ENCODE peak calls at places on chromosomes 1 and 21, in four cellular contexts. One of them, this sample, is unnamed.

GRCh38 chr1:204073837-204074273 is 940 bp downstream of the SOX13 start:
- DNase-seq in H1: no peak
- DNase-seq in GM12878: no peak
- DNase-seq in SK-N-SH: no peak
- DNase-seq in this sample: no peak

GRCh38 chr1:171188388-171189266 is 3.5 kb downstream of the FMO2 start:
- DNase-seq in SK-N-SH: peak
- DNase-seq in GM12878: peak
- DNase-seq in H1: peak
- DNase-seq in this sample: peak

GRCh38 chr1:154808909-154809262 is 61.2 kb downstream of the KCNN3 start:
- DNase-seq in H1: no peak
- DNase-seq in GM12878: no peak
- DNase-seq in SK-N-SH: no peak
- DNase-seq in this sample: no peak

GRCh38 chr21:37508341-37508740 is 141.8 kb downstream of the DYRK1A start:
- DNase-seq in H1: no peak
- DNase-seq in GM12878: no peak
- DNase-seq in SK-N-SH: no peak
- DNase-seq in this sample: no peak

GRCh38 chr1:59564192-59564891 is 250.4 kb upstream of the HOOK1 start:
- DNase-seq in SK-N-SH: no peak
- DNase-seq in H1: no peak
- DNase-seq in GM12878: no peak
- DNase-seq in this sample: no peak

GRCh38 chr1:234735476-234735875 is 125.5 kb upstream of the IRF2BP2 start:
- DNase-seq in GM12878: no peak
- DNase-seq in H1: no peak
- DNase-seq in SK-N-SH: no peak
- DNase-seq in this sample: no peak

GRCh38 chr1:49364676-49365075 is 588.0 kb upstream of the BEND5 start:
- DNase-seq in GM12878: no peak
- DNase-seq in SK-N-SH: no peak
- DNase-seq in H1: no peak
- DNase-seq in this sample: no peak

GRCh38 chr1:95547000-95547399 is 313.0 kb downstream of the RWDD3 start:
- DNase-seq in GM12878: no peak
- DNase-seq in H1: no peak
- DNase-seq in SK-N-SH: no peak
- DNase-seq in this sample: no peak

GRCh38 chr1:180365039-180365438 is 135.0 kb downstream of the LHX4 start:
- DNase-seq in GM12878: no peak
- DNase-seq in H1: no peak
- DNase-seq in SK-N-SH: no peak
- DNase-seq in this sample: no peak

GRCh38 chr1:26582836-26583460 is 53.4 kb downstream of the RPS6KA1 start:
- DNase-seq in H1: no peak
- DNase-seq in GM12878: peak
- DNase-seq in SK-N-SH: no peak
- DNase-seq in this sample: no peak

GRCh38 chr1:71490432-71490831 is 409.6 kb upstream of the ZRANB2 start:
- DNase-seq in SK-N-SH: no peak
- DNase-seq in H1: no peak
- DNase-seq in GM12878: no peak
- DNase-seq in this sample: no peak

GRCh38 chr1:109267743-109268300 is 15.1 kb downstream of the PSRC1 start:
- DNase-seq in SK-N-SH: no peak
- DNase-seq in GM12878: no peak
- DNase-seq in H1: no peak
- DNase-seq in this sample: no peak

GRCh38 chr1:205435904-205436573 is 14.2 kb upstream of the LEMD1 start:
- DNase-seq in SK-N-SH: no peak
- DNase-seq in GM12878: no peak
- DNase-seq in H1: no peak
- DNase-seq in this sample: no peak

GRCh38 chr1:222105393-222105737 is 363.5 kb upstream of the DUSP10 start:
- DNase-seq in GM12878: no peak
- DNase-seq in SK-N-SH: no peak
- DNase-seq in H1: no peak
- DNase-seq in this sample: no peak
- TF ChIP-seq CTCF in GM12878: no peak
- TF ChIP-seq CTCF in SK-N-SH: no peak
- TF ChIP-seq CTCF in H1: no peak
- TF ChIP-seq CTCF in this sample: no peak

GRCh38 chr21:18275740-18276139 is 31.1 kb downstream of the CHODL start:
- DNase-seq in GM12878: no peak
- DNase-seq in H1: no peak
- DNase-seq in SK-N-SH: no peak
- DNase-seq in this sample: no peak
- H3K4me3 ChIP-seq in GM12878: no peak
- H3K4me3 ChIP-seq in H1: no peak
- H3K4me3 ChIP-seq in SK-N-SH: no peak
- H3K4me3 ChIP-seq in this sample: no peak

DNA sequence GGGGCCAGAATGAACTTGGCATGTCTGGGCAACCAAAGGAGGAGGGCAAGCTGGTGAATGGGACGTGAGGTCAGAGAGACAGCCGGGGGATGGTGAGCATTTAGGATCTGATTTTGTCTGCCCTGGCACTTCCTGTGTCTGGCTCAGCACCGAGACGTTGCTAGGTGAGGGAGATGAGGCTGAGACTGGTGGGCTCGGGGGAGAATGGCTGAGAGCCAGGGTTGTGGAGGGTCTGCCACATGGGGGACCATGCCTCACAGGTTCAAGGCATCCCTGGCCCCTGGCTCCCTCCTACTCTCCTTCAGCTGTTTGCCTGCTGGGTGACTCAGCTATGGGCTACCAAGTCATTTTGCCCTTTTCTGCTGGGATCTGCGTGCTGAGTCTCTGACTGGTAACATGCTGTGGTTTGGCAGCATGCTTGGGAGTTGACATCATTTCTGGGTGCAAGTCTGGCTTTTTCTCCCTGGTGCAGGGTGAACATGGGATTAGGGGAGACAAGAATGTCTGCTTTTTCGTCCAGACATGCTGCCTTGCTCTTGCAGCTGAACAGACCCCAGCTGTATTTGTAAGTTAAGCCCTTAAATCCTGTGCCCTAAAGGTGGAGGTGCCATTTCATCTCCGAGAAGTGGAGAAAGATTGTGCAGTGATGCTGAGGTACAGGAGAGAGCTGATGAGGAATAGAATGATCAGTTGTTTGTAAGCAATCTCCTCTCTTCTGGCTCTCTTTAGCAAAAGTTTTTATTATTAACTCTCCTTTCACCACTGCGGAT is 17.6 kb downstream of the GALNT2 start:
- DNase-seq in SK-N-SH: peak
- DNase-seq in GM12878: no peak
- DNase-seq in H1: no peak
- DNase-seq in this sample: no peak
- TF ChIP-seq GABPA in SK-N-SH: no peak
- TF ChIP-seq GABPA in GM12878: no peak
- TF ChIP-seq GABPA in H1: no peak
- TF ChIP-seq GABPA in this sample: no peak

DNA sequence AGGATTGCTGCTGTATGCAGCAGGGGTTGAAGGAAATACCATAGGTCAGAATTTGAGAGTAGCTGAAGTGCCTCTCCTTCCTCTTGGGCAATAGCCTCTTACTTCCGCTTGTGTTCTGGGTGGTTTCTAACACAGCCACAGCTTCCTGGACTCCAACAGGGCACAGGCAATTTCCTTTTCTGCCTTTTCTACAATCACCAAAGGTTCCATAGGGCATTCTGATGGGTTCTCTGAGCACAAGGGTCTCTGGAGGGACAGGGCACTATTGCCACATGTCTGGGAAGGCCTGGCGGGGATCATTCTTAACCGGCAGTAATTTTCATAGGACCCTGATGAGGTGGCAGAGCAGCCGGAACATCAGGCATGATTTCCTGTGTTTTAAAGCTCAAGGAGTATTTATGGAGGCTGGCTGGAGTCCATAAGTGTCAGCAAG is 5.5 kb upstream of the AGTRAP start:
- DNase-seq in GM12878: no peak
- DNase-seq in H1: no peak
- DNase-seq in SK-N-SH: no peak
- DNase-seq in this sample: peak
- TF ChIP-seq CTCF in GM12878: no peak
- TF ChIP-seq CTCF in H1: no peak
- TF ChIP-seq CTCF in SK-N-SH: no peak
- TF ChIP-seq CTCF in this sample: no peak

GRCh38 chr1:164583835-164584539 is 25.0 kb downstream of the PBX1 start:
- DNase-seq in SK-N-SH: no peak
- DNase-seq in H1: no peak
- DNase-seq in GM12878: no peak
- DNase-seq in this sample: no peak
- H3K4me3 ChIP-seq in SK-N-SH: no peak
- H3K4me3 ChIP-seq in H1: no peak
- H3K4me3 ChIP-seq in GM12878: no peak
- H3K4me3 ChIP-seq in this sample: no peak

DNA sequence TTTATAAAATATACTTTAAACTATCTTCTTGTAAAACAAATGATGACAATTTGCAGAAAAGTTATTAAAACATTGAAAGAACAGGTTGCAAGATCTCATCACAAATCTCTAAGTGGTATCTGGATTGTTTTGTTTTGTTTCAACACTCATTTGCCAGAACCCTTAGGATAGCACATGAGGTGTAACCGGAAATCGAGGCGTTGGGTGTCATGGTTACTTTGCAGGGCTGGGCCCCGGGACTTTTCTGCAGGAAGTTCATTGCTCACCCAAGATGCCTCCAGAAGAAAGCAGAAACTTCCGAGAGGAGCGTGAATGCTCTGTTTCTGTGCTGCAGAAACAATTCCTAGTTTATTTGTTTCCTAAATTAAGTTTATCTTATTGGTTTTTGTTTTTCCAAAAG is 2.5 kb downstream of the DISC1 start:
- DNase-seq in H1: no peak
- DNase-seq in GM12878: no peak
- DNase-seq in SK-N-SH: no peak
- DNase-seq in this sample: peak
- TF ChIP-seq GABPA in H1: no peak
- TF ChIP-seq GABPA in GM12878: peak
- TF ChIP-seq GABPA in SK-N-SH: no peak
- TF ChIP-seq GABPA in this sample: peak

GRCh38 chr1:208177656-208178055 is 66.5 kb downstream of the PLXNA2 start:
- DNase-seq in H1: no peak
- DNase-seq in SK-N-SH: no peak
- DNase-seq in GM12878: no peak
- DNase-seq in this sample: no peak

GRCh38 chr1:208179303-208179702 is 64.9 kb downstream of the PLXNA2 start:
- DNase-seq in GM12878: no peak
- DNase-seq in H1: no peak
- DNase-seq in SK-N-SH: peak
- DNase-seq in this sample: no peak

GRCh38 chr1:208176654-208177053 is 67.5 kb downstream of the PLXNA2 start:
- DNase-seq in H1: no peak
- DNase-seq in SK-N-SH: no peak
- DNase-seq in GM12878: no peak
- DNase-seq in this sample: no peak

GRCh38 chr1:208179850-208180416 is 64.3 kb downstream of the PLXNA2 start:
- DNase-seq in GM12878: no peak
- DNase-seq in H1: no peak
- DNase-seq in SK-N-SH: no peak
- DNase-seq in this sample: no peak

GRCh38 chr1:208178091-208178529 is 66.1 kb downstream of the PLXNA2 start:
- DNase-seq in GM12878: no peak
- DNase-seq in SK-N-SH: no peak
- DNase-seq in H1: no peak
- DNase-seq in this sample: no peak
- TF ChIP-seq CTCF in GM12878: no peak
- TF ChIP-seq CTCF in SK-N-SH: no peak
- TF ChIP-seq CTCF in H1: no peak
- TF ChIP-seq CTCF in this sample: no peak

DNA sequence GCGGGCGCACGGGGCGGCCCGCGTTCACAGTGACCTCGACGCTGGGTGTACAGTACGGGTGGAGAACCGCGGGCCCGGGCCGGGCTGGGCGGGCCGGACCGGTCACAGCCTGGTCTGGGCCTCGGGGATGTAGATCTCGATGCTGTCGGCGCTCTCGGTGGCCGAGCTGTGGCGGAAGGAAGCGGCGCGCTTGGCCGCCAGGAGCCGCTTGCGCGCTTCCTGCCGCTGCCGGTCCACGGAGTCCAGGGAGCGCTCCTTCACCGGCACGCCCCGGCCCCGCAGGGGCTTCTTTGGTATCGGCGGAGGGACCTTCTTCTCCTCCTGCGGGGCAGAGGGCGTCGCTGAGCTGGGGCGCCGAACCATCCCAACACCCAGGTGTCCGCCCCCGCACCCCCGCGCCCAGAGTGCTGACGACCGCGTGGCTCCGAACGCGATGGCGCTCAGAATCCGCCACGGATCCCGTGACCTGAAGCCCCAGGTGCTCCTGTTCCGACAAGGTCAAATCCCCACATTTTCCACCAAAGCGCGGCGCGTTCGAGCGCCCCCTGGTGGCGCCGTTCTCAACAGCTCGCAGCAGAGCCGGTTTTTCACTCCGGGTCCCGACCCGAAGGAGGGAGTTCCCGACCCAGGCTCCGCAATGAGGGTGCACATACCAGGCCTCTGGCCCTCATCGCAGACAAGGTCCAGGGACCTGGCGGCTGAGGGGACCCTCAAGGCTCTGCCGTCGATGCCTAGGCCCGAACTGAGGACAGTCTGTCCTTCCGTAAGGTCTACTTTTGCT is 6.6 kb upstream of the SMIM12 start:
- DNase-seq in H1: peak
- DNase-seq in SK-N-SH: peak
- DNase-seq in GM12878: peak
- DNase-seq in this sample: peak
- H3K4me3 ChIP-seq in H1: peak
- H3K4me3 ChIP-seq in SK-N-SH: peak
- H3K4me3 ChIP-seq in GM12878: peak
- H3K4me3 ChIP-seq in this sample: peak

DNA sequence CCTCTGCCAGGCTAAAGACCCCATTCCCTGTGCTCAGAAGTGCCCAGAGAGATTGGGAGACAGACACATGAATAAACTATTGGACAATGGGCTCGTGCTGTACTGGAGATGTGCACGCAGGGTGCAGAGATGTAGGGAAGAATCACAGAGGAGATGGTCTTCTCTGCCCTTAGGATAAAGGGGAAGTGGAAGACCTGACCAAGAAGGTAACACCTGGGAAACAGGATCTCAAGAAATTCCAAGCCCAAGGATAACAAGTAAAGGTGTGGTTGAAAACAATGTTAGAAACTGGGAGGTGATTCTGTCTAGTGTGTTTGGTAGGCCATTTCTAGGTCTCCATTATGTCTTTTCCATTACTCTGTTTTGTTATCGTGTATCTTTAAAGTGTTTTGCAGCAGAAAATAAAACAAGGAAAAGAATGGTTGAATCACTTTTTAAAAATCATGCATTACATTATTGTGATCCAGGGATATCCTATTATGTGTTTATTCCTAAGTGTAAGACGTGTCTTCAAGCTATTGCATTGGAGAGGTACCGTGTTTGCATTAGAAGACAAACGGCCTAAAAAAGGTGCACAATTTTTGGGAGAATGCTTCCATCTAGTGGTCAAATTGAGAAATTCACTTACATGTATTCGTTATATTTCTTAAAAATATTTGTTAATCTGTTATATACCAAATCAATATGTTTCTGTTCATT is 40.8 kb upstream of the KCTD3 start:
- DNase-seq in SK-N-SH: peak
- DNase-seq in GM12878: peak
- DNase-seq in H1: no peak
- DNase-seq in this sample: peak
- TF ChIP-seq GABPA in SK-N-SH: no peak
- TF ChIP-seq GABPA in GM12878: no peak
- TF ChIP-seq GABPA in H1: no peak
- TF ChIP-seq GABPA in this sample: no peak